ENCODE peak calls at places on chromosomes 2 and 18, in six cellular contexts. One of them, this sample, is unnamed.

GRCh38 chr2:86193901-86194567 is 1.2 kb downstream of the IMMT start:
- DNase-seq in HTR-8/SVneo: no peak
- DNase-seq in EL: peak
- DNase-seq in lung microvascular endothelial cell: no peak
- DNase-seq in skeletal muscle cell: no peak
- DNase-seq in iPS-NIHi11: no peak
- DNase-seq in this sample: no peak

GRCh38 chr2:141380625-141381012 is 750.2 kb downstream of the LRP1B start:
- DNase-seq in lung microvascular endothelial cell: no peak
- DNase-seq in HTR-8/SVneo: no peak
- DNase-seq in EL: no peak
- DNase-seq in iPS-NIHi11: no peak
- DNase-seq in skeletal muscle cell: no peak
- DNase-seq in this sample: no peak

GRCh38 chr2:86029873-86030272 is 75.8 kb downstream of the POLR1A start:
- DNase-seq in skeletal muscle cell: no peak
- DNase-seq in EL: no peak
- DNase-seq in iPS-NIHi11: no peak
- DNase-seq in lung microvascular endothelial cell: no peak
- DNase-seq in HTR-8/SVneo: no peak
- DNase-seq in this sample: no peak

GRCh38 chr2:37671013-37671815 is at the start of gene CDC42EP3:
- DNase-seq in skeletal muscle cell: no peak
- DNase-seq in lung microvascular endothelial cell: peak
- DNase-seq in iPS-NIHi11: peak
- DNase-seq in EL: peak
- DNase-seq in HTR-8/SVneo: peak
- DNase-seq in this sample: peak

GRCh38 chr18:76410660-76411417 is 84.2 kb downstream of the ZNF516 start:
- DNase-seq in skeletal muscle cell: no peak
- DNase-seq in HTR-8/SVneo: no peak
- DNase-seq in iPS-NIHi11: no peak
- DNase-seq in lung microvascular endothelial cell: no peak
- DNase-seq in EL: no peak
- DNase-seq in this sample: no peak

GRCh38 chr2:96869824-96870630 is at the start of gene SEMA4C:
- DNase-seq in iPS-NIHi11: no peak
- DNase-seq in HTR-8/SVneo: peak
- DNase-seq in skeletal muscle cell: no peak
- DNase-seq in lung microvascular endothelial cell: no peak
- DNase-seq in EL: peak
- DNase-seq in this sample: no peak

GRCh38 chr2:9106338-9107167 is 100.1 kb upstream of the ASAP2 start:
- DNase-seq in EL: no peak
- DNase-seq in HTR-8/SVneo: no peak
- DNase-seq in lung microvascular endothelial cell: peak
- DNase-seq in iPS-NIHi11: no peak
- DNase-seq in skeletal muscle cell: no peak
- DNase-seq in this sample: peak

GRCh38 chr2:217981084-217981730 is 21.6 kb downstream of the TNS1 start:
- DNase-seq in iPS-NIHi11: no peak
- DNase-seq in skeletal muscle cell: no peak
- DNase-seq in lung microvascular endothelial cell: no peak
- DNase-seq in EL: no peak
- DNase-seq in HTR-8/SVneo: no peak
- DNase-seq in this sample: no peak

GRCh38 chr18:32010124-32010745 is 8.4 kb upstream of the RNF125 start:
- DNase-seq in HTR-8/SVneo: no peak
- DNase-seq in iPS-NIHi11: no peak
- DNase-seq in EL: no peak
- DNase-seq in skeletal muscle cell: no peak
- DNase-seq in lung microvascular endothelial cell: no peak
- DNase-seq in this sample: no peak